ENCODE peak calls at places on chromosomes 1 and 21, in ten cellular contexts. X, M, L, K, S, I, G, V, Y and C are unnamed samples.
A peak's percentile ranks its signal among the peaks of the same experiment; 100 is the strongest.

GRCh38 chr1:153771241-153771640 is 4.0 kb upstream of the SLC27A3 start:
- DNase-seq in X (no peak), M (no peak), L (no peak), K (no peak), S (no peak), I (no peak), G (no peak), V (no peak), Y (no peak), C (no peak)

GRCh38 chr1:164380893-164381292 is 178.1 kb upstream of the PBX1 start:
- DNase-seq in X (no peak), M (no peak), L (no peak), K (peak; percentile 5), S (no peak), I (no peak), G (no peak), V (no peak), Y (no peak), C (no peak)

GRCh38 chr1:117182271-117182670 is 28.5 kb downstream of the VTCN1 start:
- DNase-seq in X (no peak), M (no peak), L (no peak), K (no peak), S (no peak), I (no peak), G (no peak), V (no peak), Y (no peak), C (no peak)

GRCh38 chr1:203860396-203860951 is 925 bp upstream of the SNRPE start:
- DNase-seq in X (no peak), M (peak; percentile 53), L (no peak), K (no peak), S (peak; percentile 62), I (peak; percentile 62), G (peak; percentile 49), V (peak; percentile 54), Y (no peak), C (peak; percentile 21)

GRCh38 chr1:193190096-193190744 is 3.8 kb upstream of the B3GALT2 start:
- DNase-seq in X (no peak), M (no peak), L (no peak), K (no peak), S (no peak), I (no peak), G (no peak), V (no peak), Y (no peak), C (no peak)

GRCh38 chr1:35559317-35559944 is 1.8 kb downstream of the NCDN start:
- DNase-seq in X (no peak), M (no peak), L (no peak), K (no peak), S (no peak), I (no peak), G (no peak), V (no peak), Y (no peak), C (no peak)

GRCh38 chr1:204319027-204319426 is 40.7 kb downstream of the PLEKHA6 start:
- DNase-seq in X (no peak), M (no peak), L (no peak), K (no peak), S (no peak), I (no peak), G (no peak), V (no peak), Y (no peak), C (no peak)

GRCh38 chr1:230109871-230110667 is 43.0 kb downstream of the GALNT2 start:
- DNase-seq in X (peak; percentile 73), M (peak; percentile 48), L (no peak), K (no peak), S (no peak), I (peak; percentile 74), G (peak; percentile 32), V (no peak), Y (peak; percentile 88), C (no peak)

GRCh38 chr1:54819733-54820132 is 18.6 kb upstream of the TTC22 start:
- DNase-seq in X (no peak), M (no peak), L (no peak), K (no peak), S (no peak), I (no peak), G (no peak), V (no peak), Y (no peak), C (no peak)

GRCh38 chr1:54826226-54826816 is 25.2 kb upstream of the TTC22 start:
- DNase-seq in X (no peak), M (peak; percentile 2), L (no peak), K (no peak), S (no peak), I (no peak), G (no peak), V (no peak), Y (no peak), C (no peak)

GRCh38 chr1:54823670-54824069 is 22.5 kb upstream of the TTC22 start:
- DNase-seq in X (no peak), M (no peak), L (no peak), K (no peak), S (no peak), I (no peak), G (no peak), V (no peak), Y (no peak), C (no peak)

DNA sequence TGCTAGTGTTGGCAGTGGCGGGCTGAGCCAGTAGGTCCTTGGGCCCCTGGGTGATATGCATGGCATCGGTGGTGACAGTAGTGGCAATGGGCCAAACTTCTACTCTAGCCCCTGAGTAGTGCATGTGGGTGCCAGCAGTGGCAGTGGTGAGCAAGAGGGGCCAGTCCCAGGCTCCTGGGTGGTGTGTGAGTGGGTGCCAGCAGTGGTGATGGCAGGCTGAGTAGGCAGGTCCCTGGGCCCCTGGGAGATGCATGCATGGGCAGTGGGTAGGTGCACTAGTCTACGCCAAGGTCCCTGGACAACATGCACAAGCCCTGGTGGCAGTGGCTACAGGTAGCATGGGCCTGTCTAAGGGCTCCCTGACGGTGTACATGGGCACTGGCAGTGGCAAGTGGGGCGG is 24.6 kb upstream of the TTC22 start:
- DNase-seq in X (no peak), M (peak; percentile 20), L (no peak), K (no peak), S (no peak), I (no peak), G (no peak), V (no peak), Y (no peak), C (no peak)
- TF ChIP-seq EP300 in X (no peak), M (no peak), L (no peak), K (no peak), S (no peak), I (no peak), G (no peak), V (no peak), Y (no peak), C (no peak)

DNA sequence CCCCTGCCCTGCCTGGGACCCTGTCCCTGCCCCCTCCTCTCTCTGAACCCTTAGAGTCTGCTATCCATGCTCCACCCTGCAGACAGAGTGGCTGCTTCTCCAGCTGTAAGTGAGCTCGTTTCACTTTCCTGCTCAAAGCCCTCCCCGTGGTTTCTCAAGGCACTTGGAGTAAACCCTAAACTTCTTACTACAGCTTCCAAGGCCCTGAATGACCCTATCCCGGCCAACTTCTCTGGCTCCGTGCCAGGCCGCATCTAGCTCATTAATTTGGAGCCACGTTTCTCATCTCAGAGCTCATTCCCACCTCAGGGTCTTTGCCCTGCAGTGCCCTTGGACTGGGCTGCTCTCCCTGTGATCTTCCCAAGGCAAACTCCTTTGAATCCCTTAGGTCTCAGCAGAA is 235.1 kb upstream of the RUNX1 start:
- DNase-seq in X (no peak), M (no peak), L (no peak), K (no peak), S (peak; percentile 75), I (no peak), G (no peak), V (no peak), Y (no peak), C (no peak)
- TF ChIP-seq EP300 in X (no peak), M (no peak), L (no peak), K (no peak), S (no peak), I (no peak), G (no peak), V (no peak), Y (no peak), C (no peak)

DNA sequence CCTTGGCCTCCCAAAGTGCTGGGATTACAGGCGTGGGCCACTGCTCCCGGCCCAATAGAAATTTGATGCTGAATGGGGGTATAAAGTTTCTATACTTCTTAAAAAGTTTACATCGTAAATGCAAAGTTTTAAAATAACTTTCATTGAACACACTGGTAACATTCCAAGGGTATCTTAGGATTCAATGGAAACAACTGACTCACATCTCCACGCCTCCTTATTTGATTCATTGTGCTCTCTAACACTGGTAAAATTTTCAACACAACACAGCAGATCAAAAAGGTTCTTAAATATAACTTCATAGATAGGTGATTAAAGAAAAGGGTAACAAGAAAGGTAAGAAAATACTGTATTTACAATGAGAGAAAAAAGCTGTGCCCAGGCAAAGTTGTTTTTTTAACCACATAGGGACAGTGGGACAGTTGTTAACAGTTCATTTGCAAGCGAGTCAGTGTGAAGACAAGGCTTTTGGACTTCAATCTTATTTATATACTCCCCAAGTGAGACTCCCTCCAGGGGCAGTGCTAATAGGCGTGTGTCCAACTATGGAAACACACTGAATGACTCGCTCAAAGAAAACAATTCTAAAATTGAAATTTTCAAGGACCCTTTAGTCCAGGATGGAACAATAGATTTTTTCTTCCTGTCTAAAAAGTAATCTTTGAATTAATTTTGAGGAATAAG is 140.5 kb downstream of the TIAM1 start:
- DNase-seq in X (no peak), M (no peak), L (no peak), K (no peak), S (no peak), I (no peak), G (no peak), V (no peak), Y (no peak), C (no peak)
- TF ChIP-seq EP300 in X (no peak), M (no peak), L (no peak), K (no peak), S (no peak), I (no peak), G (no peak), V (no peak), Y (no peak), C (no peak)

DNA sequence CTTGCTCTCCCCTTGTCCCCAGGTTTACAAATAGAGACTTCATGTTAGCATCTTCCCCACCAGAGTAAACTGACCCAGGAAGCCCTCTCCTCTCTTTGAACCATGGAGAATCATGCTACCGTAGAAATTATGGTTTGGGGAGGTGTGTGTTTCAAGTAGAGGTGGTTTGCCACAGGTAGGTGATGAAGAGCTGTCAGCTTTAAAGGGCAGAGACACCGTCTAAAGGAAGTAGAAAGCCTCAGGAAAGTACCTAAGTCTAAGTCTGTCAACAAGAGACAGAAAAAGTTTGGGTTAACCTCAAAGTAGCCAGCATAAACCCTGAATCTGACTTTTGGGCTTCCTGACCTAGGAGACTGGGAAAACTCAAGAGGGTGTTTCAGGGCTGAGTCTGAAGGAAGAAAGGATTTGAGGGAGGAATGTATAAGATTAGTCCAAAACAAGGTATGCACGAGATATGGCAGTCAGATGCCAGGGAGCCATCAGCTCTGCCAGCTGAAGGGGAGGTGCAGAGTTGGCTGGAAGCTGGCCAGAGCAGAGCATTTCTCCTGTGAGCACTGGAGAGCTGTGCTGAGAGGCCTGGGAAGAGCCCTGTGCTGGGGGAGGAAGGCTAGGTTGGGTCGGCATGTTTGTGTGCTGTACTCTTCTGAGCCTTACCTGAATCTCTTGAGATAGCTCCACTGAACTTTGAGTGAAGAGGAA is 14.3 kb downstream of the ADAMTSL4 start:
- DNase-seq in X (peak; percentile 81), M (peak; percentile 90), L (no peak), K (no peak), S (no peak), I (peak; percentile 79), G (no peak), V (no peak), Y (peak; percentile 83), C (no peak)
- TF ChIP-seq EP300 in X (no peak), M (no peak), L (no peak), K (no peak), S (no peak), I (no peak), G (no peak), V (no peak), Y (peak; percentile 46), C (no peak)